ENCODE peak calls at places on chromosome 5, in five cellular contexts. One of them, this sample, is unnamed.

GRCh38 chr5:149904293-149904886 is 40.2 kb downstream of the PDE6A start:
- DNase-seq in C1 segment of cervical spinal cord: no peak
- DNase-seq in cardiac muscle cell: peak; percentile 5
- DNase-seq in SJSA1: no peak
- DNase-seq in AG04449: no peak
- DNase-seq in this sample: no peak

GRCh38 chr5:170353946-170354345 is 35.2 kb downstream of the KCNMB1 start:
- DNase-seq in C1 segment of cervical spinal cord: no peak
- DNase-seq in cardiac muscle cell: no peak
- DNase-seq in SJSA1: no peak
- DNase-seq in AG04449: no peak
- DNase-seq in this sample: no peak

GRCh38 chr5:157464518-157465171 is 4.6 kb downstream of the NIPAL4 start:
- DNase-seq in C1 segment of cervical spinal cord: no peak
- DNase-seq in SJSA1: peak; percentile 82
- DNase-seq in AG04449: peak; percentile 76
- DNase-seq in cardiac muscle cell: peak; percentile 88
- DNase-seq in this sample: peak; percentile 90

GRCh38 chr5:62029303-62029702 is 276.7 kb upstream of the KIF2A start:
- DNase-seq in cardiac muscle cell: no peak
- DNase-seq in SJSA1: no peak
- DNase-seq in C1 segment of cervical spinal cord: no peak
- DNase-seq in AG04449: no peak
- DNase-seq in this sample: no peak

GRCh38 chr5:8676731-8677130 is 807.8 kb downstream of the MTRR start:
- DNase-seq in SJSA1: no peak
- DNase-seq in C1 segment of cervical spinal cord: no peak
- DNase-seq in AG04449: no peak
- DNase-seq in cardiac muscle cell: peak; percentile 43
- DNase-seq in this sample: no peak

GRCh38 chr5:83925321-83925877 is 204.7 kb upstream of the HAPLN1 start:
- DNase-seq in cardiac muscle cell: peak; percentile 94
- DNase-seq in C1 segment of cervical spinal cord: no peak
- DNase-seq in AG04449: peak; percentile 75
- DNase-seq in SJSA1: peak; percentile 93
- DNase-seq in this sample: peak; percentile 30

GRCh38 chr5:52880541-52880940 is 92.8 kb downstream of the ITGA1 start:
- DNase-seq in cardiac muscle cell: no peak
- DNase-seq in AG04449: no peak
- DNase-seq in SJSA1: no peak
- DNase-seq in C1 segment of cervical spinal cord: no peak
- DNase-seq in this sample: no peak

GRCh38 chr5:103847060-103847459 is 284.5 kb upstream of the NUDT12 start:
- DNase-seq in AG04449: no peak
- DNase-seq in C1 segment of cervical spinal cord: no peak
- DNase-seq in SJSA1: no peak
- DNase-seq in cardiac muscle cell: no peak
- DNase-seq in this sample: peak; percentile 26

GRCh38 chr5:179406031-179406681 is 60.9 kb upstream of the ADAMTS2 start:
- DNase-seq in cardiac muscle cell: peak; percentile 58
- DNase-seq in C1 segment of cervical spinal cord: no peak
- DNase-seq in AG04449: no peak
- DNase-seq in SJSA1: no peak
- DNase-seq in this sample: no peak

GRCh38 chr5:174327317-174327864 is 281.9 kb downstream of the NSG2 start:
- DNase-seq in SJSA1: peak; percentile 48
- DNase-seq in C1 segment of cervical spinal cord: no peak
- DNase-seq in AG04449: no peak
- DNase-seq in cardiac muscle cell: peak; percentile 87
- DNase-seq in this sample: no peak

GRCh38 chr5:14732991-14733390 is 68.5 kb downstream of the OTULIN start:
- DNase-seq in SJSA1: no peak
- DNase-seq in AG04449: no peak
- DNase-seq in cardiac muscle cell: no peak
- DNase-seq in C1 segment of cervical spinal cord: peak; percentile 22
- DNase-seq in this sample: no peak

GRCh38 chr5:122901346-122901745 is 55.9 kb downstream of the SNX24 start:
- DNase-seq in SJSA1: no peak
- DNase-seq in C1 segment of cervical spinal cord: no peak
- DNase-seq in AG04449: no peak
- DNase-seq in cardiac muscle cell: no peak
- DNase-seq in this sample: no peak

GRCh38 chr5:114449836-114450515 is 88.1 kb downstream of the KCNN2 start:
- DNase-seq in AG04449: no peak
- DNase-seq in C1 segment of cervical spinal cord: peak; percentile 75
- DNase-seq in cardiac muscle cell: peak; percentile 70
- DNase-seq in SJSA1: peak; percentile 62
- DNase-seq in this sample: no peak

GRCh38 chr5:177426566-177427210 is at the start of gene GRK6:
- DNase-seq in SJSA1: peak; percentile 49
- DNase-seq in C1 segment of cervical spinal cord: no peak
- DNase-seq in cardiac muscle cell: no peak
- DNase-seq in AG04449: no peak
- DNase-seq in this sample: no peak

GRCh38 chr5:145982572-145983314 is 46.4 kb downstream of the SH3RF2 start:
- DNase-seq in SJSA1: no peak
- DNase-seq in cardiac muscle cell: no peak
- DNase-seq in C1 segment of cervical spinal cord: no peak
- DNase-seq in AG04449: no peak
- DNase-seq in this sample: no peak

GRCh38 chr5:107894361-107894760 is 223.6 kb upstream of the EFNA5 start:
- DNase-seq in C1 segment of cervical spinal cord: no peak
- DNase-seq in cardiac muscle cell: peak; percentile 43
- DNase-seq in SJSA1: no peak
- DNase-seq in AG04449: no peak
- DNase-seq in this sample: no peak

GRCh38 chr5:154320209-154320608 is 125.6 kb upstream of the SAP30L start:
- DNase-seq in C1 segment of cervical spinal cord: no peak
- DNase-seq in SJSA1: no peak
- DNase-seq in cardiac muscle cell: no peak
- DNase-seq in AG04449: no peak
- DNase-seq in this sample: no peak

GRCh38 chr5:36264202-36264760 is 22.6 kb upstream of the NADK2 start:
- DNase-seq in C1 segment of cervical spinal cord: no peak
- DNase-seq in cardiac muscle cell: no peak
- DNase-seq in SJSA1: no peak
- DNase-seq in AG04449: no peak
- DNase-seq in this sample: no peak

GRCh38 chr5:77463905-77464304 is 28.2 kb downstream of the WDR41 start:
- DNase-seq in C1 segment of cervical spinal cord: no peak
- DNase-seq in SJSA1: no peak
- DNase-seq in cardiac muscle cell: peak; percentile 30
- DNase-seq in AG04449: no peak
- DNase-seq in this sample: no peak

GRCh38 chr5:67156976-67157583 is 39.5 kb downstream of the CD180 start:
- DNase-seq in C1 segment of cervical spinal cord: peak; percentile 3
- DNase-seq in SJSA1: peak; percentile 13
- DNase-seq in cardiac muscle cell: peak; percentile 41
- DNase-seq in AG04449: no peak
- DNase-seq in this sample: no peak

GRCh38 chr5:131635755-131636479 is 888 bp upstream of the RAPGEF6 start:
- DNase-seq in C1 segment of cervical spinal cord: no peak
- DNase-seq in AG04449: no peak
- DNase-seq in SJSA1: no peak
- DNase-seq in cardiac muscle cell: peak; percentile 29
- DNase-seq in this sample: no peak